ENCODE peak calls at places on chromosome 9, in five cellular contexts. I, H, M, J and R are unnamed samples.

GRCh38 chr9:100355561-100355960 is 2.8 kb upstream of the TEX10 start:
- DNase-seq in J (peak), H (no peak), M (no peak), I (no peak), R (no peak)

GRCh38 chr9:73219985-73220626 is 68.4 kb downstream of the ANXA1 start:
- DNase-seq in J (no peak), M (no peak), I (no peak), H (peak), R (peak)

GRCh38 chr9:125756499-125756898 is 9.3 kb downstream of the PBX3 start:
- DNase-seq in H (no peak), M (no peak), J (no peak), I (no peak), R (no peak)

GRCh38 chr9:138072161-138072842 is 194.7 kb downstream of the CACNA1B start:
- DNase-seq in M (no peak), H (no peak), J (no peak), I (no peak), R (no peak)

GRCh38 chr9:134189167-134189474 is 24.8 kb upstream of the RNU6ATAC start:
- DNase-seq in I (no peak), M (no peak), J (no peak), H (no peak), R (no peak)

GRCh38 chr9:16150501-16150900 is 597.7 kb downstream of the CCDC171 start:
- DNase-seq in H (no peak), J (no peak), I (no peak), M (no peak), R (no peak)

GRCh38 chr9:18149457-18150011 is 324.4 kb upstream of the ADAMTSL1 start:
- DNase-seq in I (no peak), J (no peak), M (no peak), H (no peak), R (no peak)

GRCh38 chr9:98848450-98849149 is 41.1 kb downstream of the GALNT12 start:
- DNase-seq in M (peak), J (peak), I (peak), H (peak), R (peak)

GRCh38 chr9:89887286-89887685 is 282.5 kb downstream of the GADD45G start:
- DNase-seq in H (no peak), J (no peak), M (no peak), I (no peak), R (no peak)

GRCh38 chr9:101398930-101399640 is 434 bp downstream of the ZNF189 start:
- DNase-seq in H (peak), I (no peak), J (peak), M (no peak), R (peak)

GRCh38 chr9:135370411-135371375 is 108.9 kb upstream of the PPP1R26 start:
- DNase-seq in J (no peak), H (peak), I (no peak), M (no peak), R (no peak)

GRCh38 chr9:134612309-134612708 is 29.3 kb upstream of the COL5A1 start:
- DNase-seq in J (no peak), H (no peak), I (no peak), M (no peak), R (no peak)

GRCh38 chr9:131039129-131039954 is 30.4 kb downstream of the LAMC3 start:
- DNase-seq in I (no peak), H (no peak), J (no peak), M (no peak), R (no peak)

GRCh38 chr9:99327667-99328066 is 105.6 kb downstream of the SEC61B start:
- DNase-seq in J (no peak), M (no peak), I (no peak), H (no peak), R (no peak)

GRCh38 chr9:125631391-125632085 is 75.5 kb downstream of the MAPKAP1 start:
- DNase-seq in I (no peak), J (peak), M (peak), H (peak), R (peak)

GRCh38 chr9:120893585-120893857 is 16.5 kb upstream of the PHF19 start:
- DNase-seq in H (no peak), M (no peak), J (no peak), I (no peak), R (no peak)

GRCh38 chr9:38418366-38418765 is 5.9 kb downstream of the IGFBPL1 start:
- DNase-seq in M (no peak), J (no peak), I (no peak), H (no peak), R (no peak)

GRCh38 chr9:32571969-32572899 is 725 bp downstream of the NDUFB6 start:
- DNase-seq in H (peak), M (peak), I (peak), J (peak), R (peak)

GRCh38 chr9:137236936-137237421 is 4.1 kb upstream of the TUBB4B start:
- DNase-seq in I (no peak), M (peak), H (no peak), J (no peak), R (no peak)

GRCh38 chr9:17021379-17021970 is 113.4 kb upstream of the CNTLN start:
- DNase-seq in H (no peak), M (no peak), I (no peak), J (no peak), R (peak)

GRCh38 chr9:135602789-135603481 is 36.4 kb downstream of the GLT6D1 start:
- DNase-seq in M (peak), H (peak), J (peak), I (peak), R (peak)

DNA sequence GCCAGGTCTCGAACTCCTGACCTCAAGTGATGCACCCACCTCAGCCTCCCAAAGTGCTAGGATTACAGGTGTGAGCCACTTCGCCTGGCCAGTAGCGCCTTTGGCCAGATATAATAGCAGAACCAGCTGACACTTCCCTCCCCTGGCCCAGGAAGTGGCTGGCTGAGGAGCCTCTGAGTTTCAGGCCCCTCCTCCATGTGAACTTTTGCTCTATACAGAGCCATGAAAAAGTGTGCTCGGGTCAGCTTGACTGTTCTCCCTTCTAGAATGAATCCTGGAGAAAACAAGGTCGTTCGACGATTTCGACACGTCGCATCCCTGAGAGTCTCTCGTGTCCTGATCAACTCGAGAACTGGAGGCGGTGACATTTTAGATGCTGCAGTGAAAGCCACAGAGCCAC is 8.6 kb upstream of the ZDHHC12 start:
- DNase-seq in I (no peak), J (no peak), H (no peak), M (no peak), R (no peak)
- TF ChIP-seq CTCF in I (no peak), J (no peak), H (no peak), M (no peak), R (no peak)

DNA sequence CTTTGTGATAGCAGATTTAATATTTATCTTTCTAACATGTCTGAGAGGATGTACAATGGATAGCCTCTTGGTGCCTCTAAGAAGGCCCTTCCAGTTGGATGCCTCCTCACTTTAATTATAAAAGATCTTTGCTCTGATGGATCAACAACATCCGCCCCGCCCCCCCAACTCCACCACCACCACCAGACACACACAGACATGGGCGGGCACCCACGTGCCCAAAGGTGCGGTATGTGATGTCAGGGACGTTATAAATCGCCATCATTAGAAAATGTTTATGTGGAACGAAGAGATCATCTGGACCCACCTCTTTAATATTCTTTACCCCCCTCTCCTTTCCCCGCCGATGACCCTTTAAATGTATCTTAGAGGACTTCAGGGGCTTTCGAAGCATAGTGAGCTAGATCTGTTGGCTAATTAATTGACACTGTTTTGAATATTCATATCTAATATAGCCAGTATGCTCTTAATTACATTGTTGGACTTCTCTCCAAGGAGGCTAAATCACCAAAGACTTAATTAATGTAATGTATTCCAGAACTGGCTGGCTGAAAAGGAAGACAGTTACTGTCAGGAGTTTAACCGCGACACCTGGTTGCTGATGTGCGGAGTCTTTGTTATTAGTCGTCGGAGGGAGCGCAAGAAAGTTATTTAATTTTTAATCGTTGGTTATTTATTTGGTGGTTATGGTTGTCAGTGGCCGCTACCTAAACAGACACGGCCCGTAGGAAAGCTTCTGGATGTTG is 6.1 kb upstream of the FOXB2 start:
- DNase-seq in J (no peak), M (peak), H (no peak), I (no peak), R (no peak)
- TF ChIP-seq EZH2 in J (no peak), M (peak), H (no peak), I (no peak), R (peak)

GRCh38 chr9:109451311-109452025 is 46.6 kb downstream of the PTPN3 start:
- DNase-seq in I (no peak), H (no peak), M (peak), J (no peak), R (no peak)
- H3K4me3 ChIP-seq in I (no peak), H (no peak), M (no peak), J (no peak), R (no peak)

GRCh38 chr9:24698864-24699518 is 153.3 kb upstream of the IZUMO3 start:
- DNase-seq in M (no peak), J (peak), I (no peak), H (no peak), R (no peak)
- TF ChIP-seq CTCF in M (no peak), J (peak), I (no peak), H (no peak), R (no peak)

GRCh38 chr9:974064-974992 is 2.1 kb upstream of the DMRT3 start:
- DNase-seq in H (no peak), I (no peak), J (no peak), M (peak), R (no peak)

GRCh38 chr9:976258-976804 is at the start of gene DMRT3:
- DNase-seq in H (no peak), I (no peak), J (peak), M (peak), R (no peak)

GRCh38 chr9:976805-977360 is 428 bp downstream of the DMRT3 start:
- DNase-seq in I (no peak), H (peak), J (peak), M (peak), R (no peak)

GRCh38 chr9:974993-975739 is 1.3 kb upstream of the DMRT3 start:
- DNase-seq in I (no peak), J (no peak), M (peak), H (no peak), R (no peak)

GRCh38 chr9:975740-976257 is 656 bp upstream of the DMRT3 start:
- DNase-seq in M (no peak), J (no peak), I (no peak), H (no peak), R (no peak)
- TF ChIP-seq EZH2 in M (no peak), J (no peak), I (no peak), H (peak), R (peak)

GRCh38 chr9:87238545-87238944 is 259.1 kb upstream of the DAPK1 start:
- DNase-seq in I (no peak), J (no peak), H (no peak), M (no peak), R (no peak)
- H3K4me3 ChIP-seq in I (no peak), J (no peak), H (no peak), M (no peak), R (no peak)

DNA sequence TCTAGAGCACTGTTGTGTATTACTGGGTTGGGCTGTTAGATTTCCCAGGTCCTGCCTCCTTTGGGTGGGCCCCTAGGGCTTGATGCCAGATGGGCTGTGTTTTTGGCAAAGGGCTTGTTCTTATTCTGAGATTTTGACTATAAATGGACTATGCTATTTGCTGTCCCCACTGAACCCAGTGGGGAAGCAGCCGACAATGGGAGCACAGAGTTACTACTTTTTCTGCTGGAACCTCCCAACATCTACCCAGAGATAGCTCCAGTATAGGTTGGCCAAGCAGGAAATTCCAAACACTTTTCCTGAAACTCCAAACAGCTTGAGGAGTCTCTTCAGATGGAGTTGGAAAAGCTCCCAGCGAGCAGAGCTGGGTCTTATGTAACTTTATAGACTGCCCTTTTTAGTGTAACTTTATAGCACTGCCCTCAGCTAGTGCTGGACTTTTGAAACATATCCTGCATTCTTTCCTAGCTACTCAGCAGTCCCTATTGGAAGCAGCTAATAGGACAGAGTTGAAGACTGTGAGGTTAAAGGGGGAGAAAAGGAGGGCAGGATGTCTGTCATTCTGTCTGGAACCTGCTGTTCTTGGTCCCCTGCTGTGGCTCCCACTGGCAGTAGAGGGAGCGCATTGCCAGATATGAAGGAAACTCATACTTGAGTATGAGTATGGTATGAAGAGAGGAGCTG is 21.0 kb downstream of the RUSC2 start:
- DNase-seq in J (no peak), H (peak), I (peak), M (no peak), R (no peak)
- TF ChIP-seq CTCF in J (no peak), H (peak), I (peak), M (no peak), R (no peak)

DNA sequence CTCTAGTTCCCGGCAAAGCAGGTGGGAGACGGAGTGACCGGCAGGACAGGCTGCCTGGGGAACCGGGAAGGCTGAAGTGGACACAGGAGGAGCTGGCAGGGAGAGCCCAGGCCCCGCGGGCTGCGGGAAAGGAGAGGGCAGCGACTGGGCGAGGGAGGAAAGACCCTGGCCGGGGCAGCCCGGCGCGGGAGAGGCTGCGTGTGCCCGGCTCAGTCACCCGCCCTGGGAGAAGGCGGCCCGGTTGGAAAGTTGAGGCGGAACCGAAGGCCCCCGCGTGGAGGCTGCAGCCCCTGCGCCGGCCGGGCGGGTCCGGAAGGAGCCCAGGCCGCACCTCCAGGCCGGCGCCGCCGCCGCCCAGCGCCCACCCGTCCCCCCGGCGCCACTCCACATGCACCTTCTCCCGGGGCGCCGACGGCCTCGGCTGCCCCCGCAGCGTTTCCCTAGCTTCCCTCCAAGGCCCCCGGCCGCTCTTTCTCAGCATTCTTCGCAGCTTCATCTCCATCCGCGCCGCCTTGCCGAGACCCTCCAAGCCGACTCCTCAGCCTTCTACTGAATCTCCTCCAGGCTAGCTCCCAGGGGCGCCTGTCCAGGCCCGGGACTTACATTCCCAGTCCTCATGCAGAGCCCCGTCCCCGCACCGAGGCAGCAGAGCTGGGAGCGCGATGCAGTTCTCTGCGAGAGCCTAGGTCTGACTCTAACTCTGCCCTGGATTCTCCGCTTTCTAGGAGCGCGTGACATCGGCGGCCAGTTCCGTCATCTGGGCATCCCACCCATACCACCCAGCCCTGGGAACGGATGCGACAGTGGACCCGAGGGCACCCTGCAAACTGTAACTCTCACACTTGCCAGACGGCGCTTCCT is 152.0 kb downstream of the ERCC6L2 start:
- DNase-seq in M (peak), J (no peak), H (no peak), I (no peak), R (no peak)
- TF ChIP-seq EZH2 in M (peak), J (no peak), H (no peak), I (no peak), R (no peak)

GRCh38 chr9:37010976-37011375 is 23.1 kb downstream of the PAX5 start:
- DNase-seq in J (no peak), H (no peak), I (no peak), M (no peak), R (no peak)
- H3K4me3 ChIP-seq in J (no peak), H (no peak), I (no peak), M (no peak), R (no peak)

GRCh38 chr9:12884736-12885395 is 110.0 kb downstream of the LURAP1L start:
- DNase-seq in M (peak), I (peak), J (no peak), H (peak), R (peak)
- TF ChIP-seq CTCF in M (peak), I (peak), J (peak), H (peak), R (peak)